ENCODE peak calls at places on chromosomes 1 and 21, in ten cellular contexts. V is prostate gland, M is HCT116, S is IMR-90, K is right lobe of liver, P is iPS DF 6.9, N is neuronal stem cell, J is body of pancreas, U is BE2C, B is uterus. Y is an unnamed sample. For H3K4me1, the result is how much of the 10 kb centered on the place peaks cover.

GRCh38 chr1:40981702-40982448 is 2.4 kb downstream of the CTPS1 start:
- DNase-seq in V (no peak), M (no peak), S (no peak), K (no peak), P (no peak), N (no peak), J (no peak), U (no peak), B (peak), Y (peak)

GRCh38 chr1:202643397-202644218 is 66.6 kb downstream of the SYT2 start:
- DNase-seq in V (no peak), M (no peak), S (no peak), K (no peak), P (no peak), N (no peak), J (peak), U (no peak), B (no peak), Y (no peak)

GRCh38 chr1:62232885-62233284 is 38.2 kb downstream of the L1TD1 start:
- DNase-seq in V (no peak), M (no peak), S (no peak), K (no peak), P (no peak), N (no peak), J (no peak), U (no peak), B (no peak), Y (no peak)

GRCh38 chr1:212962509-212962908 is 12.2 kb downstream of the VASH2 start:
- DNase-seq in V (no peak), M (no peak), S (no peak), K (no peak), P (no peak), N (no peak), J (no peak), U (no peak), B (no peak), Y (no peak)

GRCh38 chr1:226360106-226360746 is 47.7 kb downstream of the PARP1 start:
- DNase-seq in V (no peak), M (no peak), S (no peak), K (no peak), P (no peak), N (no peak), J (no peak), U (no peak), B (no peak), Y (no peak)

GRCh38 chr1:71039666-71040262 is 7.9 kb downstream of the PTGER3 start:
- DNase-seq in V (no peak), M (no peak), S (no peak), K (no peak), P (no peak), N (no peak), J (no peak), U (no peak), B (no peak), Y (no peak)

GRCh38 chr1:171141336-171142051 is 43.6 kb upstream of the FMO2 start:
- DNase-seq in V (no peak), M (no peak), S (peak), K (peak), P (no peak), N (no peak), J (no peak), U (no peak), B (peak), Y (peak)

GRCh38 chr1:39046811-39047210 is 20.7 kb downstream of the NDUFS5 start:
- DNase-seq in V (no peak), M (no peak), S (no peak), K (no peak), P (no peak), N (no peak), J (no peak), U (no peak), B (no peak), Y (no peak)

GRCh38 chr21:45055861-45056260 is 18.5 kb upstream of the ADARB1 start:
- DNase-seq in V (no peak), M (no peak), S (peak), K (no peak), P (no peak), N (no peak), J (no peak), U (no peak), B (no peak), Y (no peak)

GRCh38 chr1:56967355-56967754 is 1.5 kb upstream of the C8B start:
- DNase-seq in V (no peak), M (no peak), S (no peak), K (peak), P (no peak), N (no peak), J (no peak), U (no peak), B (no peak), Y (no peak)

GRCh38 chr1:55323760-55324159 is 108.6 kb upstream of the USP24 start:
- DNase-seq in V (no peak), M (no peak), S (no peak), K (no peak), P (no peak), N (no peak), J (no peak), U (no peak), B (no peak), Y (no peak)

GRCh38 chr1:183480971-183481431 is 8.7 kb downstream of the SMG7 start:
- DNase-seq in V (no peak), M (no peak), S (peak), K (no peak), P (no peak), N (no peak), J (no peak), U (no peak), B (no peak), Y (no peak)

GRCh38 chr1:211323156-211324063 is 3.2 kb upstream of the TRAF5 start:
- DNase-seq in V (peak), M (no peak), S (peak), K (peak), P (peak), N (peak), J (peak), U (peak), B (peak), Y (no peak)

GRCh38 chr1:6701437-6702153 is at the start of gene DNAJC11:
- DNase-seq in V (peak), M (peak), S (peak), K (peak), P (peak), N (peak), J (peak), U (peak), B (peak), Y (peak)

GRCh38 chr1:177281901-177282300 is 111.1 kb downstream of the BRINP2 start:
- DNase-seq in V (no peak), M (no peak), S (no peak), K (no peak), P (no peak), N (peak), J (no peak), U (no peak), B (no peak), Y (no peak)

GRCh38 chr1:45306319-45306718 is 20.4 kb upstream of the HPDL start:
- DNase-seq in V (no peak), M (no peak), S (peak), K (no peak), P (no peak), N (no peak), J (no peak), U (no peak), B (no peak), Y (no peak)

DNA sequence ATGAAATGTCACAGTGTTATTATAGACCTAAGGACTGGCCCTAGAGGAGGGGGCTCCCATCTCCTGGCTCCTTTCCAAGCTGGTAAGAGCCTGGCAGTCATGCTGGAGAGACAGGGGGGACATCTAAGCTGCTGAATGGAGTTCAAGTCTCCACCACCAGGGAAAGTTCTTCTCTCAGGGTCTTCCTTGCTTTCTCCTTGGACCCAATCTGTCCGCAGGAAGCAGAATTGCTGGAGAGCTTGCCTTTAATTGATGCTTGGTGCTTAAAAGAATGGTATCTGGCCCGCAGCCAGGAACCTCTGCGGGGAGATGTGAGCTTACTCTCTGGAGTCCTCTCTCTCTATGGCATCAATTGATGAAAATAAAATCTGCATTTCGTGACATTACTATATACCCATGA is 25.1 kb downstream of the IRF2BP2 start:
- DNase-seq in V (no peak), M (no peak), S (no peak), K (no peak), P (no peak), N (no peak), J (peak), U (peak), B (peak), Y (no peak)
- H3K4me1 ChIP-seq in V (under half), M (under half), S (under half), K (under half), P (under half), N (under half), J (under half), U (under half), B (under half), Y (half or more)

GRCh38 chr1:59066231-59066630 is 230.7 kb upstream of the FGGY start:
- DNase-seq in V (no peak), M (no peak), S (no peak), K (no peak), P (no peak), N (no peak), J (no peak), U (no peak), B (no peak), Y (no peak)

GRCh38 chr1:59074574-59074973 is 222.3 kb upstream of the FGGY start:
- DNase-seq in V (no peak), M (no peak), S (no peak), K (no peak), P (no peak), N (no peak), J (no peak), U (no peak), B (no peak), Y (no peak)

GRCh38 chr1:59072017-59072947 is 224.6 kb upstream of the FGGY start:
- DNase-seq in V (no peak), M (no peak), S (peak), K (no peak), P (no peak), N (no peak), J (no peak), U (no peak), B (no peak), Y (no peak)

GRCh38 chr1:59071289-59071688 is 225.6 kb upstream of the FGGY start:
- DNase-seq in V (peak), M (no peak), S (no peak), K (no peak), P (no peak), N (no peak), J (peak), U (no peak), B (no peak), Y (no peak)

DNA sequence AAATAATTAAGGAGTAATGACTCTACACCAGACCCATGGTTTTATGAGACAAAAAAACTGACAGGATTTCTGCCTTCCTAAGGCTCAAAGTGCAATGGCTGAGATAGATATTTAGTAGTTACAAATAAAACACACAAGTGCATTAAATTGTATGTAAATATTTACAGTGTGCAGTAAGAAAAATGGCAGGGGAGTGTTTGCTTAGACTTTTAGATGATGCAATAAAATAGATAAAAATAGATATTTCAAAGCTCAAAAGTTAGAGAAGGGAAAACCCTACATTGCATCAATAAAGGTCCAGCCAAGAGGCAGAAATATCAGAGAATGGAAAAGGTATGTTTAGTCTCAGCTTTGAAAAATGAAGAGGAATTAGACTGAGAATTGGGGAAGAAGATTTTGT is 226.3 kb upstream of the FGGY start:
- DNase-seq in V (no peak), M (no peak), S (peak), K (no peak), P (no peak), N (no peak), J (no peak), U (no peak), B (no peak), Y (no peak)
- H3K4me1 ChIP-seq in V (under half), M (under half), S (under half), K (under half), P (under half), N (under half), J (under half), U (under half), B (under half), Y (under half)

DNA sequence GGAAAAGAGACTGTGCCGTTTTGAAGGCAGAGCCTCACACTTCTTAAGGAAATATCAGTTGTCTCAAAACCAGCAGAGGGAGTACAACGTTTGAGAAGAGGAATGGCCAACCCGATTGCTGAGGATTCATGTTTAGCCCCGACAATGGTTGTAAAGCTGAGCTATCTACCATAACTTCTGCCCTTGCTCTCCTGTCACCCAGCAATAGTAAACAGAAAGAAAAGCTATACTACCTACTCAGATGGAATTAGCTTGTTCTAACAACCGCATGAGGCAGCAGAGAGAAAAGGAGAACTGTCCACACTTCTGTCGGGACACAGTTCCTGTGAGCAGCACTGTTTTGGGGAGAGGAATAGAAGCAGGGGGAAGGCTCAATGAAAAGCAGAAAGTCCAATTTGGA is 91.2 kb downstream of the SLC45A1 start:
- DNase-seq in V (no peak), M (no peak), S (peak), K (no peak), P (no peak), N (no peak), J (no peak), U (no peak), B (no peak), Y (no peak)
- H3K4me1 ChIP-seq in V (half or more), M (under half), S (under half), K (half or more), P (under half), N (under half), J (half or more), U (under half), B (under half), Y (half or more)

GRCh38 chr1:204867203-204867602 is 3.5 kb upstream of the NFASC start:
- DNase-seq in V (no peak), M (no peak), S (no peak), K (no peak), P (no peak), N (no peak), J (no peak), U (no peak), B (no peak), Y (no peak)

GRCh38 chr1:204870165-204870912 is at the start of gene NFASC:
- DNase-seq in V (no peak), M (no peak), S (no peak), K (no peak), P (no peak), N (no peak), J (no peak), U (no peak), B (no peak), Y (no peak)

GRCh38 chr1:204868340-204868700 is 2.3 kb upstream of the NFASC start:
- DNase-seq in V (no peak), M (no peak), S (no peak), K (no peak), P (no peak), N (no peak), J (no peak), U (no peak), B (no peak), Y (no peak)

GRCh38 chr1:204867666-204868339 is 2.9 kb upstream of the NFASC start:
- DNase-seq in V (no peak), M (no peak), S (no peak), K (no peak), P (no peak), N (no peak), J (no peak), U (no peak), B (no peak), Y (no peak)

GRCh38 chr1:204869097-204869496 is 1.6 kb upstream of the NFASC start:
- DNase-seq in V (no peak), M (no peak), S (no peak), K (no peak), P (no peak), N (no peak), J (no peak), U (no peak), B (no peak), Y (no peak)
- H3K4me1 ChIP-seq in V (under half), M (under half), S (under half), K (under half), P (under half), N (under half), J (under half), U (under half), B (under half), Y (under half)